ENCODE peak calls at places on chromosomes 12 and 14, in five cellular contexts. A is A549, F is upper lobe of left lung, K is stomach, E is suprapubic skin. T is an unnamed sample. For H3K4me1, the result is how much of the 10 kb centered on the place peaks cover.

GRCh38 chr12:71702590-71702989 is 16.7 kb downstream of the TMEM19 start:
- DNase-seq in K (no peak), A (no peak), E (no peak), F (no peak), T (no peak)

GRCh38 chr12:94718114-94718513 is 67.8 kb upstream of the TMCC3 start:
- DNase-seq in K (no peak), A (no peak), F (no peak), E (no peak), T (no peak)

GRCh38 chr14:47948981-47949380 is 273.6 kb upstream of the MDGA2 start:
- DNase-seq in F (no peak), K (no peak), E (no peak), A (no peak), T (no peak)

GRCh38 chr12:94304012-94304411 is 155.6 kb downstream of the PLXNC1 start:
- DNase-seq in A (no peak), K (no peak), F (no peak), E (no peak), T (no peak)

GRCh38 chr14:64232095-64232830 is 61.9 kb downstream of the ESR2 start:
- DNase-seq in F (no peak), E (no peak), A (no peak), K (no peak), T (no peak)

GRCh38 chr14:86141966-86142365 is 612.0 kb downstream of the FLRT2 start:
- DNase-seq in E (no peak), F (no peak), A (no peak), K (no peak), T (no peak)

GRCh38 chr14:104724407-104724980 is 465 bp downstream of the ADSS1 start:
- DNase-seq in K (peak), E (no peak), A (peak), F (no peak), T (peak)

GRCh38 chr12:25796523-25797000 is 161.9 kb upstream of the RASSF8 start:
- DNase-seq in F (no peak), K (no peak), A (no peak), E (no peak), T (no peak)

GRCh38 chr12:66275040-66275439 is 27.3 kb upstream of the HELB start:
- DNase-seq in K (no peak), A (no peak), F (no peak), E (no peak), T (no peak)

GRCh38 chr12:71090971-71091370 is 66.8 kb downstream of the TSPAN8 start:
- DNase-seq in E (no peak), A (no peak), K (no peak), F (no peak), T (no peak)

GRCh38 chr14:93912785-93913184 is 14.4 kb upstream of the FAM181A start:
- DNase-seq in F (no peak), E (no peak), A (no peak), K (no peak), T (no peak)

GRCh38 chr12:8145754-8146415 is 10.9 kb upstream of the ZNF705A start:
- DNase-seq in F (peak), K (no peak), A (no peak), E (no peak), T (peak)

GRCh38 chr14:68760771-68761170 is 32.1 kb downstream of the ZFP36L1 start:
- DNase-seq in F (no peak), E (peak), K (no peak), A (no peak), T (no peak)

GRCh38 chr12:128178971-128179370 is 88.0 kb upstream of the TMEM132C start:
- DNase-seq in A (no peak), K (no peak), F (no peak), E (no peak), T (no peak)

GRCh38 chr12:20415013-20415412 is 46.7 kb downstream of the PDE3A start:
- DNase-seq in K (no peak), F (no peak), E (no peak), A (no peak), T (peak)

GRCh38 chr12:91567100-91567485 is 384.5 kb upstream of the DCN start:
- DNase-seq in F (no peak), E (no peak), A (no peak), K (no peak), T (no peak)

GRCh38 chr14:50312734-50313054 is 570 bp downstream of the DMAC2L start:
- DNase-seq in E (no peak), K (no peak), F (no peak), A (no peak), T (no peak)

GRCh38 chr12:11762723-11763326 is 113.4 kb downstream of the ETV6 start:
- DNase-seq in E (no peak), K (no peak), F (no peak), A (no peak), T (no peak)
- TF ChIP-seq EP300 in E (no peak), K (no peak), F (no peak), A (no peak), T (no peak)

GRCh38 chr12:48683534-48683933 is 1.5 kb upstream of the KANSL2 start:
- DNase-seq in K (no peak), E (no peak), A (no peak), F (no peak), T (no peak)

GRCh38 chr12:48682927-48683326 is 889 bp upstream of the KANSL2 start:
- DNase-seq in K (no peak), F (no peak), E (no peak), A (no peak), T (no peak)

GRCh38 chr12:48680861-48681260 is 1.2 kb downstream of the KANSL2 start:
- DNase-seq in F (no peak), K (no peak), E (no peak), A (no peak), T (no peak)

GRCh38 chr12:48681738-48682532 is at the start of gene KANSL2:
- DNase-seq in F (peak), A (peak), E (peak), K (peak), T (peak)

GRCh38 chr12:48681416-48681737 is 661 bp downstream of the KANSL2 start:
- DNase-seq in F (no peak), K (no peak), A (peak), E (no peak), T (no peak)
- H3K4me1 ChIP-seq in F (under half), K (under half), A (under half), E (under half), T (under half)

GRCh38 chr12:47751561-47751960 is 7.1 kb downstream of the RAPGEF3 start:
- DNase-seq in F (no peak), K (no peak), E (no peak), A (no peak), T (no peak)

GRCh38 chr12:47753021-47754001 is 5.4 kb downstream of the RAPGEF3 start:
- DNase-seq in F (peak), A (no peak), K (peak), E (peak), T (no peak)

GRCh38 chr12:47752121-47752520 is 6.6 kb downstream of the RAPGEF3 start:
- DNase-seq in E (no peak), F (no peak), A (no peak), K (no peak), T (no peak)

GRCh38 chr12:47750916-47751470 is 7.7 kb downstream of the RAPGEF3 start:
- DNase-seq in E (no peak), A (no peak), F (no peak), K (no peak), T (no peak)

DNA sequence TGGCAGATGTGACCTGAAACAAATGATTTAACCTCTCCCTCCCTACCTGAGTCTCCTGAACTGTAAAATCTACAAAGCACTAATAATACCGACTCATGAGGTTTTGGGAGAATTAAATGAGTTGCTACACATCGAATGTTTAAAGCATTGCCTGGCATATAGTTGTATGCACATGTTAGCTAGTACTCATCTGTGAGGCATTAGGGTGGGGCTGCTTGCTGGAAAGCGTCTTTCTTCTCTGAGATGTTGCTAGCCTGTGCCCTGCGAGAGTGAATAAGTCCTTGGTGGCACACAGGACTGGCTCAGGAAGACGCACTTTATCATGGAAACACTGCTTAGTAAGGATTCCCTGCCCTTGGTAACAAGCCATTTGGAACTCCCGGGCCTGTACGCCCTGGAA is 6.1 kb downstream of the RAPGEF3 start:
- DNase-seq in K (no peak), A (no peak), F (no peak), E (no peak), T (no peak)
- H3K27ac ChIP-seq in K (peak), A (no peak), F (peak), E (peak), T (no peak)

DNA sequence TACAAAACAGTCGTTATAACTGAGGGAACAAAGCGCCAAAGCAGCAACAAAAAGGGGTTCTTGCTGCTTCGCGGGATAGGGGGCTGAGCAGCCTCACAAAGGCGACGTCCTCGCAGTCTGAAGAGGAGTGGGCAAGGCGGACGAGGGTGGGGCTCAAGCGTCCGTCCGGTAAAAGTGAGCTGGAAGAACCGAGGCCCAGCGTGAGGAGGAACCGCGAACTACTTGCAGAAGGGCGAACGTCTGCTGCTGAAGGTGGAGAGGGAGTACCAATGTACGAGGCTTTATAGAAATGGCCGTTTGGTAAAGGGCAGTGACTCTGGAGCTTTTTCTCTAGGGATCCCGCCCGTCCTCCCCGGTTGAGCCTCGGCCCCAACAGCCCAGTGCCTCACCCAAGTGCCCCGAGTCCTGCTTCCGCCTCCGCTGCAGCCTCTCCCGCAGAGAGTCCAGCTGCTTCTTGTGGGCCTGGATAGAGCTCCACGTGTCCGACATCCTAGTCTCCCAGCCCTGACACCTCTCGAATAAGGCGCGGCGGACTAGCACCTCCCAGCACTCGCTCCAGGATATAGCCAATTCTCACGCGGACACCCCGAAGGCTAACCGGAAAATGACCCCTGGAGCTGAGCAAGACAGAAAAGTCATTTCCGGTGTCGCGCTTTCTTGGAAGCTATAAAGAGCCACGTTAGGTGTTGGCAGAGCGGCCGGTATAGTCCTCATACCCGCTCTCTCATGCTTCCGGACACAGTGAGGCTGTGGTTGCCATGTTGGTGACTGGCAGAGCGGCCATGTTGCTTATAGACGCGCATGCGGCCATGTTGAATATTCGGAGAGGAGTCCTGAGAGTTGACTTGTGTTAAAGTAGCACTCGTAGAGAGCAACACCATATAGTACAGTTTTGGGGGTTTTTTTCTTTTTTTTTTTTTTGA is at the start of gene METTL3:
- DNase-seq in E (peak), F (peak), A (peak), K (peak), T (peak)
- TF ChIP-seq EP300 in E (no peak), F (no peak), A (no peak), K (no peak), T (no peak)

DNA sequence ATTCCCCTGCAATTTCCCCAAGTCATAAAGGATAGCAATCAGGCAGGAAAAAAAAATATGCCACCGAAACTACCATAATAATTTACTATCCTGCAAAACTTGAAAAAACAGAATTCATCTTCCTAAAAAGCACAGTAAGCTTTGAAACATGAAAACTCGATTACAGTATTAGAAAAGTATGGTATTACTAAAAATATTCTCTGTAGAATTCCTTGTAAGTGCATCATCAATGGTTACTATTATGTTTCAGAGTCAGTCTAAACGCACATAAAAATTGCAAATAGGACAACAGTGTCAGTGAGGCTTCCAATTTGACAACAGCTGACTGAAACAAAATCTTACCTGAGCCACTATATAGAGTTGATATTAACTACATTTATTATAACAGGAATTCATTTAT is 44.9 kb downstream of the FOXN3 start:
- DNase-seq in F (no peak), K (no peak), E (no peak), A (no peak), T (no peak)
- H3K4me1 ChIP-seq in F (under half), K (under half), E (under half), A (under half), T (under half)